ENCODE peak calls at places on chromosomes 6 and 20, in seven cellular contexts. L is retinal pigment epithelial cell, G is AG10803, C is cardiac fibroblast, B is HCT116, Y is Panc1, I is left ventricle myocardium inferior. V is an unnamed sample.

GRCh38 chr6:125191916-125192609 is 38.5 kb downstream of the TPD52L1 start:
- DNase-seq in G (peak), C (peak), Y (peak), I (peak), L (no peak), B (peak), V (no peak)

GRCh38 chr20:34023937-34024732 is 30.4 kb downstream of the RALY start:
- DNase-seq in I (no peak), C (no peak), Y (no peak), B (no peak), L (no peak), G (no peak), V (no peak)

GRCh38 chr6:116971959-116972358 is 94.9 kb downstream of the RFX6 start:
- DNase-seq in I (no peak), G (peak), L (peak), B (peak), Y (peak), C (peak), V (no peak)

GRCh38 chr6:74715362-74716068 is 490.3 kb downstream of the COL12A1 start:
- DNase-seq in B (no peak), I (no peak), C (peak), G (peak), Y (no peak), L (no peak), V (no peak)

GRCh38 chr6:41438746-41439145 is 103.3 kb downstream of the NCR2 start:
- DNase-seq in B (no peak), C (no peak), L (no peak), Y (no peak), G (no peak), I (no peak), V (no peak)

GRCh38 chr6:72905705-72906478 is 284.0 kb downstream of the KCNQ5 start:
- DNase-seq in L (no peak), G (no peak), I (no peak), Y (no peak), B (no peak), C (no peak), V (no peak)

GRCh38 chr6:108113557-108114519 is 39.3 kb upstream of the OSTM1 start:
- DNase-seq in L (no peak), B (peak), Y (no peak), G (peak), C (peak), I (peak), V (no peak)

GRCh38 chr6:3259491-3259958 is 778 bp downstream of the PSMG4 start:
- DNase-seq in L (no peak), I (peak), B (no peak), G (peak), C (peak), Y (no peak), V (no peak)

GRCh38 chr6:13194852-13195251 is 133.5 kb downstream of the TBC1D7 start:
- DNase-seq in I (no peak), Y (peak), L (peak), C (peak), G (peak), B (peak), V (no peak)

DNA sequence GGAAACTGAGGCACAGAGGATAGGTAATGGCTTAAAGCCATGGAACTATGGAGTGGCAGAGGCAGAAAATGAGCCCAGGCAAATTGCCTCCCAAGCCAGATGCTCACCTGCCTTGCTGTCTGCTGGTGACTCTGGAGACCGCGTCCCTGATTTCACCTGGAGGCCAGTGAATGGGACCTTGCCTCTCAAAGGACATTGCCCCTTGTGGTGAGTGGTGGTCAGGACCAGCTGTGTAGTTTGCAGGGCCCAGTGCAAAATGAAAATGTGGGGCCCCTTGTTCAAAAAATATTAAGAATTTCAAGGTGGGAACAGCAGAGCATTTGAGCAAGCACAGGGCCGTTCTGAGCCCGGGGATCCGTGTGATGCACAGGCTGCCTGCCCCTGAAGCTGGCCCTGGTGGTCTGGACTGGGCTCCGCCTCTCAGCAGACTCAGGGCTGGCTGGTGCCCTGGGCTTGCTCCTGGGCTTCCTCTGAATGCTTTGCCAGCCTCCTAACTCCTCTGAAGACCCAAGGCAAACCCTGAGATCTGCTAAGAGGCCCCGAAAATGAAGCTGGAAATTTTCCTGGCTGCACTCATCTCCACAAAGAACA is 19.8 kb upstream of the KCNG1 start:
- DNase-seq in I (no peak), G (no peak), L (no peak), Y (no peak), C (no peak), B (peak), V (no peak)
- TF ChIP-seq CTCF in I (no peak), G (peak), L (peak), Y (no peak), C (peak), B (peak), V (peak)

GRCh38 chr6:168156742-168157265 is 77.8 kb upstream of the FRMD1 start:
- DNase-seq in B (no peak), G (no peak), L (no peak), I (no peak), C (no peak), Y (no peak), V (no peak)
- TF ChIP-seq CTCF in B (no peak), G (no peak), L (no peak), I (no peak), C (no peak), Y (no peak), V (no peak)

DNA sequence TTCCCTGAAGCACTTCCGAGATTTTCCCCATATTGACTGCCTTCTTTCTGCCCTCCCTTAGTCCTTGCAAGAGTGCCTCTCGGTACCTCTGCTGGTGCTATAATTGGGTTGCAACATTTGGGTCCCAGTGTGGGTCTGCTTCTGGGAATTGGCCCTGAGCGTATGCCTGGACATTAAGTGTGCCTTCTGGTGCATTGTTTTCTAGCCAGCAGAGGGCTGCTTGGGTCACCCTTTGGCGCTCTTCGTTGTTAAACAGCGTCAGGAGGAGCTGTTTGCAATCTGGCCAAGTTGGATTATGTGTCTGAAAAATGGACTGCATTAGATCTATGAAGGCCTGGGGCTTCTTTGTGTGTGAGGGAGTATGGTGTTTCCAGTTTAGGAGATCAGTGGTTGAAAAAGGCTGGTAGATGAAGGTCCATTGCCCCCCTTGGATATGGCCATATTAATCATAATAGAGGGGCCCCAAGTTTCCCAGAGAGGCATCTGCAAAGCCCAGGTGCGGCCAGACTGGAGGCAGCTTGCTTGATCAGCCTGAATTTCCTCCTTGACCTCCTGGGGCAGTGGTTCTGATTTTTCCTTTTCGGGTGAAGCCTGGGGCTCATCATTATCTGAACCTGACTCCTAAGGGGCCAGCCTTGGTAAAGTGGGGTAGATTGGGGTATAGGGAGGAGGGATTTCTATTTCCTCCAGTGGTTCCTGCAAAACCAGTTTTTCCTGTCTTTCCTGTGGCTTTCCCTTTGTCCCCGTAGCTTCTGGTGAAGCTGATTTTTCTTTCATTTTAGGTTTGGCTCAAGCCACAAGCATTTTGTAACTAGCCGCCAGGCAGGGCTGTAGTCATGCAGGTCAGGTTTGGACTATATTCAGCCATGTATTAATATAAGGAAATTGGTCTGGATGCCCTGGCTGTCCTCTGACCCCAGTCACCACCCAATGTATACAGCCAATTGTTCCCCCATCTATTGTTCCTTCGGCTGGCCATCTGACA is 85.4 kb upstream of the GPR6 start:
- DNase-seq in L (no peak), B (peak), G (no peak), Y (no peak), C (no peak), I (no peak), V (no peak)
- TF ChIP-seq CTCF in L (no peak), B (peak), G (no peak), Y (no peak), C (no peak), I (no peak), V (no peak)

DNA sequence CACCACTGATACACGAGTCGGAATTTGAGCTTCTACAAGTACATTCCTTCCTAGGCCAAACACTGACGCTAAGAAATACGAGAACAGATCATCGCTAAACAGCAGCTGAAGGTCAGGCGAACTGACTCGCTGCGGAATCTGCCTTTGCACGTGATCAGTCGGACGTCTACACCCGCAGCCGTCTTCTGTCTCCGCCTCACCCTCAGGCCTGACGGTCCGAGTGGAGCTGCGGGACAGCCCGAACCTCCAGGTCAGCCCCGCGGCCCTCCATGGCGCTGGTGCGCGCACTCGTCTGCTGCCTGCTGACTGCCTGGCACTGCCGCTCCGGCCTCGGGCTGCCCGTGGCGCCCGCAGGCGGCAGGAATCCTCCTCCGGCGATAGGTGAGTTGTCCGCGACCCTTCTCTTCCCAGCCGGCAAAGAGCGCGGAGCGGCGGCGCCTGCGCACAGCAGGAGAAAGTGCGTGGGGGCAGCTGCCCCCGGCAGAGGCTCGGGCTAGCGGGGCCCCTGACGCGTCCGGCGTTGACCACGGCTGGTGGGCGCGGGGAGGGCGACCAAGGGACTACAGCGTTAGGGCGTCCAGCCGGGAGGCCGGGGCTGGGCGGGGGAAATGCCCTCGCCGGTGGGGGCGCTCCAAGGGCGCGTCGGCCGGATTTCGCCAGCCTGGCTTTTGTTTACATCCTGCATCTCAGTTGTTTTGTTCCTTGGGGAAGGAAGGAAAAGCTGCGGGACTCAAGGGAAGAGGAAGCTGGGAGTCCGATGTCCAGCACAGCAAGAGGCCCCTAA is at the start of gene SMPDL3A:
- DNase-seq in G (peak), I (peak), B (peak), C (peak), L (no peak), Y (peak), V (peak)
- TF ChIP-seq CTCF in G (peak), I (peak), B (peak), C (peak), L (peak), Y (peak), V (peak)

GRCh38 chr20:15643713-15644112 is 929.5 kb downstream of the KIF16B start:
- DNase-seq in Y (no peak), L (no peak), I (no peak), G (no peak), C (peak), B (no peak), V (no peak)
- TF ChIP-seq CTCF in Y (peak), L (peak), I (no peak), G (peak), C (peak), B (peak), V (peak)

GRCh38 chr6:167094436-167094819 is 28.5 kb upstream of the CCR6 start:
- DNase-seq in I (no peak), B (no peak), G (no peak), C (no peak), L (no peak), Y (no peak), V (no peak)
- TF ChIP-seq CTCF in I (no peak), B (no peak), G (no peak), C (no peak), L (no peak), Y (no peak), V (no peak)